ENCODE peak calls at places on chromosomes 1 and 21, in four cellular contexts. T is T1000, G is LHCN-M2, O is MV-4-11. W is an unnamed sample.

GRCh38 chr1:31238986-31239613 is 587 bp downstream of the NKAIN1 start:
- DNase-seq in T (no peak), G (no peak), O (no peak), W (no peak)

GRCh38 chr1:61318319-61319125 is 236.2 kb downstream of the NFIA start:
- DNase-seq in T (no peak), O (no peak), G (peak; percentile 56), W (no peak)

GRCh38 chr1:161779393-161779792 is 13.3 kb downstream of the ATF6 start:
- DNase-seq in T (no peak), O (no peak), G (no peak), W (no peak)

GRCh38 chr1:2070800-2071530 is 20.8 kb downstream of the PRKCZ start:
- DNase-seq in O (no peak), G (no peak), T (no peak), W (no peak)

GRCh38 chr1:2803086-2803930 is 1.8 kb upstream of the TTC34 start:
- DNase-seq in O (no peak), T (no peak), G (no peak), W (no peak)

GRCh38 chr1:169003864-169004516 is 102.5 kb upstream of the ATP1B1 start:
- DNase-seq in G (no peak), T (no peak), O (no peak), W (peak; percentile 54)

GRCh38 chr1:115170972-115171392 is 81.7 kb upstream of the TSPAN2 start:
- DNase-seq in T (no peak), O (peak; percentile 83), G (no peak), W (no peak)

GRCh38 chr1:110060034-110060661 is 10.3 kb downstream of the ALX3 start:
- DNase-seq in O (peak; percentile 32), G (peak; percentile 36), T (no peak), W (no peak)

GRCh38 chr1:226643167-226643566 is 94.6 kb downstream of the STUM start:
- DNase-seq in G (peak; percentile 23), O (peak; percentile 84), T (no peak), W (no peak)

GRCh38 chr21:39109596-39110210 is 73.5 kb downstream of the PSMG1 start:
- DNase-seq in T (no peak), O (no peak), G (no peak), W (no peak)

GRCh38 chr1:178310685-178311105 is 186.1 kb downstream of the CLEC20A start:
- DNase-seq in G (peak; percentile 83), T (peak; percentile 39), O (peak; percentile 81), W (no peak)

GRCh38 chr1:35319988-35320713 is 51.6 kb downstream of the ZMYM4 start:
- DNase-seq in O (no peak), G (no peak), T (no peak), W (no peak)

GRCh38 chr1:197481101-197481500 is 213.0 kb downstream of the CRB1 start:
- DNase-seq in O (no peak), G (peak; percentile 20), T (no peak), W (no peak)

GRCh38 chr1:156639601-156640101 is 2.3 kb upstream of the BCAN start:
- DNase-seq in G (peak; percentile 58), O (peak; percentile 78), T (peak; percentile 28), W (no peak)

GRCh38 chr1:226549094-226549936 is 751 bp downstream of the STUM start:
- DNase-seq in G (no peak), T (no peak), O (no peak), W (no peak)

GRCh38 chr1:239899747-239900146 is 191.9 kb upstream of the FMN2 start:
- DNase-seq in T (no peak), G (no peak), O (no peak), W (no peak)

GRCh38 chr1:65067491-65068201 is 80.4 kb upstream of the AK4 start:
- DNase-seq in O (peak; percentile 60), G (peak; percentile 76), T (peak; percentile 33), W (peak; percentile 74)

GRCh38 chr1:205208805-205209204 is 2.7 kb downstream of the DSTYK start:
- DNase-seq in T (no peak), G (no peak), O (no peak), W (no peak)

GRCh38 chr21:33075128-33075527 is 5.2 kb downstream of the OLIG1 start:
- DNase-seq in T (no peak), G (no peak), O (peak; percentile 73), W (no peak)

GRCh38 chr1:54711536-54711935 is 4.1 kb upstream of the TTC4 start:
- DNase-seq in G (no peak), O (no peak), T (no peak), W (no peak)

GRCh38 chr1:101148987-101149386 is 87.8 kb upstream of the S1PR1 start:
- DNase-seq in G (no peak), T (no peak), O (no peak), W (no peak)

GRCh38 chr1:201447911-201448871 is 20.8 kb downstream of the PHLDA3 start:
- DNase-seq in O (peak; percentile 39), G (peak; percentile 70), T (peak; percentile 36), W (peak; percentile 62)

GRCh38 chr1:55155522-55155921 is 59.6 kb downstream of the USP24 start:
- DNase-seq in O (peak; percentile 52), G (no peak), T (no peak), W (peak; percentile 48)

GRCh38 chr21:43283136-43283924 is 114.5 kb downstream of the CRYAA start:
- DNase-seq in O (no peak), T (no peak), G (peak; percentile 33), W (no peak)

GRCh38 chr21:33937931-33938339 is 22.3 kb upstream of the ATP5PO start:
- DNase-seq in O (peak; percentile 88), T (no peak), G (no peak), W (no peak)

GRCh38 chr1:210598135-210598652 is 269.5 kb downstream of the HHAT start:
- DNase-seq in G (peak; percentile 96), O (peak; percentile 90), T (peak; percentile 83), W (no peak)

GRCh38 chr1:101190441-101190840 is 46.4 kb upstream of the S1PR1 start:
- DNase-seq in G (peak; percentile 45), T (no peak), O (no peak), W (no peak)

GRCh38 chr1:194184974-194185373 is 998.6 kb upstream of the B3GALT2 start:
- DNase-seq in G (no peak), T (no peak), O (no peak), W (no peak)

GRCh38 chr1:9078035-9078948 is 8.9 kb upstream of the SLC2A5 start:
- DNase-seq in O (peak; percentile 99), T (peak; percentile 26), G (peak; percentile 77), W (no peak)

GRCh38 chr1:175155473-175155856 is 37.1 kb downstream of the KIAA0040 start:
- DNase-seq in G (no peak), T (no peak), O (no peak), W (no peak)

W was measured in left lobe of liver.